ENCODE peak calls at places on chromosomes 5 and 9, in seven cellular contexts. U is neural crest cell, P is psoas muscle, K is kidney, G is ovary, C is fibroblast of pulmonary artery, W is brain microvascular endothelial cell. I is an unnamed sample.
A peak's percentile ranks its signal among the peaks of the same experiment; 100 is the strongest.

GRCh38 chr9:71541436-71541835 is 226.9 kb downstream of the CEMIP2 start:
- DNase-seq in U (no peak), P (no peak), K (no peak), G (no peak), C (no peak), W (no peak), I (no peak)

GRCh38 chr5:122846051-122846567 is 696 bp downstream of the SNX24 start:
- DNase-seq in U (no peak), P (no peak), K (no peak), G (no peak), C (peak; percentile 76), W (no peak), I (peak; percentile 30)

GRCh38 chr5:168609806-168610482 is 30.8 kb upstream of the PANK3 start:
- DNase-seq in U (no peak), P (no peak), K (no peak), G (no peak), C (no peak), W (no peak), I (no peak)

GRCh38 chr9:69400470-69400869 is 75.5 kb downstream of the ENTREP1 start:
- DNase-seq in U (no peak), P (no peak), K (no peak), G (no peak), C (no peak), W (no peak), I (no peak)

GRCh38 chr9:85536076-85536475 is 205.7 kb downstream of the AGTPBP1 start:
- DNase-seq in U (no peak), P (no peak), K (no peak), G (no peak), C (peak; percentile 98), W (peak; percentile 82), I (no peak)

GRCh38 chr9:2255128-2255527 is 240.0 kb downstream of the SMARCA2 start:
- DNase-seq in U (no peak), P (no peak), K (no peak), G (no peak), C (no peak), W (no peak), I (no peak)

GRCh38 chr9:76419782-76420380 is 25.7 kb upstream of the RFK start:
- DNase-seq in U (no peak), P (no peak), K (no peak), G (no peak), C (peak; percentile 40), W (no peak), I (no peak)

GRCh38 chr9:127977877-127978647 is 2.7 kb downstream of the EEIG1 start:
- DNase-seq in U (no peak), P (peak; percentile 43), K (peak; percentile 83), G (peak; percentile 80), C (peak; percentile 91), W (peak; percentile 76), I (peak; percentile 49)

GRCh38 chr9:33817327-33818166 is 587 bp downstream of the UBE2R2 start:
- DNase-seq in U (peak; percentile 62), P (peak; percentile 83), K (peak; percentile 90), G (peak; percentile 53), C (peak; percentile 75), W (peak; percentile 70), I (peak; percentile 60)

GRCh38 chr9:109017493-109017892 is 4.2 kb upstream of the CTNNAL1 start:
- DNase-seq in U (no peak), P (no peak), K (no peak), G (no peak), C (no peak), W (no peak), I (no peak)

GRCh38 chr9:109250311-109250741 is 70.5 kb downstream of the EPB41L4B start:
- DNase-seq in U (no peak), P (no peak), K (no peak), G (no peak), C (no peak), W (no peak), I (no peak)

GRCh38 chr9:127340721-127341120 is 56.2 kb upstream of the SLC2A8 start:
- DNase-seq in U (no peak), P (peak; percentile 61), K (no peak), G (no peak), C (peak; percentile 39), W (no peak), I (no peak)

GRCh38 chr9:115594551-115594950 is 476.6 kb upstream of the TNC start:
- DNase-seq in U (no peak), P (no peak), K (no peak), G (no peak), C (peak; percentile 58), W (peak; percentile 42), I (no peak)

GRCh38 chr5:90866333-90866732 is 307.7 kb downstream of the ADGRV1 start:
- DNase-seq in U (no peak), P (no peak), K (no peak), G (no peak), C (peak; percentile 53), W (no peak), I (no peak)

GRCh38 chr9:18498947-18499585 is 25.1 kb downstream of the ADAMTSL1 start:
- DNase-seq in U (no peak), P (no peak), K (no peak), G (no peak), C (no peak), W (no peak), I (no peak)

GRCh38 chr9:14221119-14221518 is 92.8 kb downstream of the NFIB start:
- DNase-seq in U (no peak), P (no peak), K (no peak), G (no peak), C (no peak), W (no peak), I (no peak)

GRCh38 chr9:109331353-109331752 is 10.5 kb upstream of the EPB41L4B start:
- DNase-seq in U (no peak), P (no peak), K (peak; percentile 94), G (peak; percentile 57), C (peak; percentile 45), W (no peak), I (peak; percentile 82)

GRCh38 chr9:80928697-80929096 is 760.6 kb downstream of the TLE1 start:
- DNase-seq in U (no peak), P (no peak), K (no peak), G (no peak), C (no peak), W (no peak), I (no peak)

GRCh38 chr9:122457787-122458186 is 19.9 kb downstream of the OR1J1 start:
- DNase-seq in U (no peak), P (no peak), K (no peak), G (no peak), C (no peak), W (no peak), I (no peak)

DNA sequence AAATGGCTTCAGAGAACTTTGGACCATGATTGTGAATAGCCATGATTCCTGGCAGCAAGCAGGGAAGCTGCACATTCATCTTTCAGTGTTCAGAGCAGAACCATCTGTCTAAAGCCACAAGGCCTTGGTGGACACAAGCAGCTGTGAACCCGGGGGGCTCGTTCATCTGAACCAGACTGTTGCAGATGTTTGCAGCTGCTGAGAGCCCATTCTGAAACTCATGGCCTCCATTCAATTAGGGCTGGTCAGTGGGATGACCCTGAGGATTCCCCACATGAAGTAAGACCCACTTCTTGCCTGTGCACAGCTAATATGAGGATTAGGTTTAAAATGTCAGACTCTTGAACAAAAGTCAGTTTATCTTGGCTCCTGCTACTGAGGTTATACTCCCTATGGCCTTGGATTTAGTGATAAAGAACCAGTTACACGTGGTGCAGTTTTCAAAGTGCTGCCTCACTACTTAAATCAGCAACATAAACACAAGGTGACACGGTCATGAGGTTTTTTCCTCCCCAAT is 109.8 kb upstream of the IFNK start:
- DNase-seq in U (no peak), P (peak; percentile 56), K (peak; percentile 76), G (peak; percentile 60), C (no peak), W (no peak), I (no peak)
- TF ChIP-seq CTCF in U (no peak), P (no peak), K (no peak), G (no peak), C (no peak), W (no peak), I (no peak)

GRCh38 chr5:64229163-64229774 is 63.6 kb downstream of the RNF180 start:
- DNase-seq in U (no peak), P (no peak), K (no peak), G (no peak), C (peak; percentile 60), W (peak; percentile 7), I (no peak)
- TF ChIP-seq CTCF in U (peak; percentile 85), P (peak; percentile 68), K (peak; percentile 50), G (no peak), C (peak; percentile 67), W (peak; percentile 52), I (peak; percentile 32)

DNA sequence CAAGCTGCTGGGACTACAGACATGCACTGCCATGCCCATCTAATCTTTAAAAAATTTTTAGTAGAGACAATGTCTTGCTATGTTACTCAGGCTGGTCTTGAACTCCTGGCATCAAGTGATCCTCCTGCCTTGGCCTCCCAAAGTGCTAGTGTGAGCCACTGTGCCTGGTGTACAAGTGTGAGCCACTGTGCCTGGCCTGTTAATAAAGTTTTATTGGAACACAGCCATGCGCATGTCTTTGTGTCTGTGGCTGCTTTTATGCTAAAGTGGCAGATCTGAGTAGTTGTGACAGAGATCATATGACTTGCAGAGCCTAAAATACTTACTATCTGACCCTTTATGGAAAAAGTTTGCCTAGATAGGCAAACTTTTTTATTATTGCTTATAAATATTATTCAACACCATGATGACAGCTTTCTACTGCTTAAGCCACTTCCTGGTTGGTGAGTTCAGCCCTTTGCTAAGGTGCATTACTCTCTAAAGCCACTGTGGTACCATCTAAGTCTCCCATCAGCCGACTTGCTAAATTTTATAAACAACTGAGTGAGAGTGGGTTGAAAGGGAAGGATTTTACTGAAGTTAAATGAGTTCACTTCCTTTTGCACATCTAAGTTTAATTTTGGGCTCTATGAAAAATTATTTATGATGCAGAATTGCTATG is 133.5 kb downstream of the RASGRF2 start:
- DNase-seq in U (no peak), P (no peak), K (no peak), G (no peak), C (no peak), W (no peak), I (no peak)
- TF ChIP-seq CTCF in U (no peak), P (no peak), K (no peak), G (no peak), C (no peak), W (no peak), I (no peak)

GRCh38 chr9:90870646-90871326 is 69.2 kb downstream of the SYK start:
- DNase-seq in U (peak; percentile 18), P (no peak), K (no peak), G (no peak), C (peak; percentile 64), W (peak; percentile 32), I (peak; percentile 14)

GRCh38 chr9:90871327-90871935 is 69.8 kb downstream of the SYK start:
- DNase-seq in U (no peak), P (no peak), K (no peak), G (no peak), C (no peak), W (no peak), I (no peak)

GRCh38 chr9:90873422-90873821 is 71.8 kb downstream of the SYK start:
- DNase-seq in U (no peak), P (no peak), K (no peak), G (no peak), C (no peak), W (no peak), I (no peak)

GRCh38 chr9:90872835-90873294 is 71.2 kb downstream of the SYK start:
- DNase-seq in U (no peak), P (no peak), K (no peak), G (no peak), C (no peak), W (no peak), I (no peak)

DNA sequence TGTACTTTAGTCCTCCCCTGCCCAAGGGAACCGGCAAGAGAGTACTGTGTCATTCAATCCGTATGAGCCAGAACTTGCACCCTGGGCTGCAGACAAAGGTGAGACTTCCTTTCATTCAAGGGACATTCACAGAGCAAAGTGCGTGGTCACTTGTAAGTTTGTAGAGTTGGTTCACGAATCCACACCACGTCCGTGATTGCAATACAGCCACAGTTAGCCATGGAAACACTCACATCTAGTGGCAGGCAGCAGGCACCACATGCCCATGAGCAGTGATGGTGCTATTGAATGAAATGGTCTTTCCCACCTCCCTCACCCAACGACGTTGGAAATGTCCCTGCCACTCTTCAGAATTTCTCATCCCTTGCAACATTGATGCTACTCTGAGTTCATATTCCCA is 72.6 kb downstream of the SYK start:
- DNase-seq in U (no peak), P (no peak), K (no peak), G (no peak), C (no peak), W (no peak), I (no peak)
- TF ChIP-seq CTCF in U (no peak), P (no peak), K (no peak), G (no peak), C (no peak), W (no peak), I (no peak)